ENCODE peak calls at places on chromosomes 2 and 18, in four cellular contexts. One of them, this sample, is unnamed.

GRCh38 chr2:28390857-28391563 is 1.6 kb upstream of the FOSL2 start:
- DNase-seq in K562: peak; percentile 27
- DNase-seq in GM12878: no peak
- DNase-seq in HepG2: no peak
- DNase-seq in this sample: peak; percentile 92

GRCh38 chr2:144339048-144339447 is 180.9 kb downstream of the ZEB2 start:
- DNase-seq in GM12878: no peak
- DNase-seq in HepG2: no peak
- DNase-seq in K562: no peak
- DNase-seq in this sample: no peak

GRCh38 chr2:168816369-168816768 is 13.9 kb downstream of the NOSTRIN start:
- DNase-seq in GM12878: no peak
- DNase-seq in K562: no peak
- DNase-seq in HepG2: no peak
- DNase-seq in this sample: no peak

GRCh38 chr2:20551945-20552328 is 99.0 kb downstream of the HS1BP3 start:
- DNase-seq in K562: no peak
- DNase-seq in GM12878: no peak
- DNase-seq in HepG2: no peak
- DNase-seq in this sample: no peak

GRCh38 chr2:206915136-206915535 is 24.2 kb upstream of the CPO start:
- DNase-seq in GM12878: no peak
- DNase-seq in K562: no peak
- DNase-seq in HepG2: peak; percentile 6
- DNase-seq in this sample: peak; percentile 56

GRCh38 chr2:215637658-215638057 is 201.8 kb upstream of the FN1 start:
- DNase-seq in GM12878: no peak
- DNase-seq in HepG2: no peak
- DNase-seq in K562: no peak
- DNase-seq in this sample: no peak

GRCh38 chr2:203112342-203112741 is 97.7 kb downstream of the NBEAL1 start:
- DNase-seq in HepG2: no peak
- DNase-seq in K562: no peak
- DNase-seq in GM12878: no peak
- DNase-seq in this sample: no peak

GRCh38 chr18:3649559-3650426 is 199.8 kb downstream of the TGIF1 start:
- DNase-seq in K562: no peak
- DNase-seq in HepG2: peak; percentile 73
- DNase-seq in GM12878: no peak
- DNase-seq in this sample: peak; percentile 92

GRCh38 chr2:41027095-41027494 is 575.2 kb upstream of the SLC8A1 start:
- DNase-seq in K562: no peak
- DNase-seq in HepG2: no peak
- DNase-seq in GM12878: no peak
- DNase-seq in this sample: no peak

GRCh38 chr2:114294814-114295213 is 147.6 kb upstream of the DPP10 start:
- DNase-seq in K562: no peak
- DNase-seq in HepG2: no peak
- DNase-seq in GM12878: no peak
- DNase-seq in this sample: no peak

GRCh38 chr2:202762546-202762945 is 109.0 kb downstream of the ICA1L start:
- DNase-seq in K562: no peak
- DNase-seq in GM12878: no peak
- DNase-seq in HepG2: no peak
- DNase-seq in this sample: no peak

GRCh38 chr18:6205706-6206105 is 209.0 kb downstream of the L3MBTL4 start:
- DNase-seq in K562: no peak
- DNase-seq in GM12878: no peak
- DNase-seq in HepG2: no peak
- DNase-seq in this sample: no peak
- TF ChIP-seq CEBPB in K562: no peak
- TF ChIP-seq CEBPB in GM12878: no peak
- TF ChIP-seq CEBPB in HepG2: no peak
- TF ChIP-seq CEBPB in this sample: no peak

GRCh38 chr2:159797468-159798375 is at the start of gene CD302:
- DNase-seq in K562: peak; percentile 38
- DNase-seq in GM12878: no peak
- DNase-seq in HepG2: peak; percentile 68
- DNase-seq in this sample: peak; percentile 43
- TF ChIP-seq BHLHE40 in K562: no peak
- TF ChIP-seq BHLHE40 in GM12878: peak; percentile 34
- TF ChIP-seq BHLHE40 in HepG2: peak; percentile 77
- TF ChIP-seq BHLHE40 in this sample: no peak

DNA sequence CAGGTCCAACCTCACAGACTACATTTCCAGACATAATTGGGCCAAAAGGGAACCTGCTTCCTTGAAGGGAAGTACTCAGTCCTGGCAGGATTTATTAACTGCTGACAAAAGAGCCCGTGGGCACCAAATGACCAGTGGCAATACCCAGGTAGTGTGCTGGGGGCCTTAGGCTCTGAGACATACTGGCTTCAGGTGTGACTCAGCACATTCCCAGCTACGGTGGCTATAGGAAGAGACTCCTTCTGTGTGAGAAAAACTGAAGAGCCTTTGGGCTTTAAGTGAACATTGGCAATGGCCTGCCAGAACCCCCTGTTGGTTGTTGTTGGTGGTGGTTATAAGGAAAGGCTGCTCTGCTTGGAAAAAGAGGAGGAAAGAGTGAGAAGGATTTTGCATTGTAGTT is 401.8 kb downstream of the KCNJ3 start:
- DNase-seq in GM12878: no peak
- DNase-seq in HepG2: no peak
- DNase-seq in K562: no peak
- DNase-seq in this sample: no peak
- TF ChIP-seq HDAC2 in GM12878: no peak
- TF ChIP-seq HDAC2 in HepG2: no peak
- TF ChIP-seq HDAC2 in K562: no peak
- TF ChIP-seq HDAC2 in this sample: no peak

DNA sequence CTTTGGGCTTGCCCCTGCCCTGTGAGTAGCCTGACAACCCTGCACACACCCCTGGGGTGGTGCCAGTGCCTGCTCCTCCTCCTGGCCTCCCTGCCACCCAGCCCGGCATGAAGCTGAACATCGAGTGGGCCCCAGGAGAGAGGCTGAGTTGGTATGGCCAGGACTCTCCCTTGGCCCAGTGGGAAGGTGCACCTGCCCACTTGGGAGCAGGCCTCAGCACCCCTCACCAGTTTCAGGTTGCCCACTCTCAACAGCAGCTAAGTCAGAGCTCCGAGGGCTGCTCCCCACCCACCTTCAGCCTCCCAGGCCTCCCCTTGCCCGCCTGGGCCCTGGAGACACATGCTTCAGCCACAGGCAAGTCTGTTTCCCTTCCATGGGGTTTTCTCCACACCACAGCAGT is 203.1 kb downstream of the KLHL29 start:
- DNase-seq in HepG2: no peak
- DNase-seq in K562: no peak
- DNase-seq in GM12878: no peak
- DNase-seq in this sample: no peak
- TF ChIP-seq CEBPB in HepG2: no peak
- TF ChIP-seq CEBPB in K562: no peak
- TF ChIP-seq CEBPB in GM12878: no peak
- TF ChIP-seq CEBPB in this sample: no peak

GRCh38 chr2:12261993-12262680 is 454.6 kb upstream of the TRIB2 start:
- DNase-seq in GM12878: no peak
- DNase-seq in K562: no peak
- DNase-seq in HepG2: no peak
- DNase-seq in this sample: no peak

GRCh38 chr2:12263730-12264129 is 453.0 kb upstream of the TRIB2 start:
- DNase-seq in K562: no peak
- DNase-seq in HepG2: no peak
- DNase-seq in GM12878: no peak
- DNase-seq in this sample: no peak

GRCh38 chr2:12259497-12259896 is 457.2 kb upstream of the TRIB2 start:
- DNase-seq in GM12878: no peak
- DNase-seq in HepG2: no peak
- DNase-seq in K562: no peak
- DNase-seq in this sample: no peak

GRCh38 chr2:12265646-12266045 is 451.1 kb upstream of the TRIB2 start:
- DNase-seq in GM12878: no peak
- DNase-seq in HepG2: no peak
- DNase-seq in K562: no peak
- DNase-seq in this sample: no peak

DNA sequence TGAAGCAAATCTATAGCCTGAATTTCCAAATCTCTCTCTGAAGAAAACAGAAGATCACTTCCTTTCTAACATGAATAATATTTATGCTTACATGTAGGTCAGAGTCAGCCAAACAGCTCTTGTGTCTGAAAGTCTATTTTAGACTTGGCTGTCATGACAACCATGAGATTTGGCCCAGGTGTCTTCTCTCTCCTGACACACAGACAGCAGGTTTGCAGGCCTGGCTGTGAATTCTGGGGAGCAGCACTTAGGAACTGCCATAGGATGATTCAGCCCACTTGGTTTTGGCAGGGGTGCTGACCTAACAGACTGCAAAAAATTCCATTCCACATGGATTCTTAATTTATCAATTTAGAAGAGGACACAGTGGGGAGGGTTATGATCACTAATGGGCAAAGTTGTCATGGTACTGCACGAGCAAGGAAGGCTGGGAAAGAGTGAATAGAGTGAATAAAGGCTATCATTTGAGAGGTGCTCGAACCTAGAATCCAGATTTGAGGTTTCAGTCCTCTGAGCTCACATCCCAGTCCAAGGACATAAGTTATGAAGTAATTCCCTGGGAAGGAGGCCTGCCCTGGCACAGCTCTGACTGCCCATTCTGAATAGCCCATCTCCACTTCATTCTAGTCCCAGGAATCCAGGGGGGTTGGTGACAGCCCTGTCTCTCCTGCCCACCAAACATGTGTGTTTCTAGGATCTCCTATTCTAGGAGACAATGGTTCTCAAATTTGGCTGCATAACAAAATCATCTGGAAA is 453.9 kb upstream of the TRIB2 start:
- DNase-seq in K562: no peak
- DNase-seq in HepG2: no peak
- DNase-seq in GM12878: no peak
- DNase-seq in this sample: no peak
- TF ChIP-seq BHLHE40 in K562: no peak
- TF ChIP-seq BHLHE40 in HepG2: no peak
- TF ChIP-seq BHLHE40 in GM12878: no peak
- TF ChIP-seq BHLHE40 in this sample: no peak

DNA sequence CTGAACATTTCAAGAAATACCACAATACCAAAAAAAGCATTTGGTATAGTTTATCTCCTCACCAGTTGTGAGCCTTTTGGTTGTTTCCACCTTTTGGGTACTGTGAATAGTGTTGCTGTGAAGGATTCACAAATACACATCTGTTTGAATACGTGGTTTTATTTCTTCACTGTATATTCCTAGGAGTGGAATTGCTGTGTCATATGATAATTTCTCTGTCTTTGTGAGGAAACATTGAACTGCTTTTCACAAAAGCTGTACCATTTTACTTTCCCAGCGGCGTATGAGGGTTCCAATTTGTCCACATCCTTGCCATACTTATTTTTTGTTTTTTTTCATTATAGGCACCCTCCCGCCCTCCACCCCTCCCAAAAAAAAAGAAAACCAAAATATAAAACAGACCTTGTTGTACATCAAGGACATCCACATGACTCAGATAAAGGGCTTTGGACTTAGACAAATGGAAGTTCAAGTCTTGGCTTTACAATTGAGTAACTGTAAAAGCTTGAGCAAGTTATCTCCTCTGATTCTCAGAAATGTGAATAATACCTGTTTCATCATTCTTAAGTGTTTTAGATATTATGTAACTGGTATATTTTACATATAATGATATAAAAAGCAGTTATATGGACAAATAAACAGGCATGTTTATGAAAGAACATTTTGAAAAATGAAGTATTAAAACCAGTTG is 19.0 kb downstream of the UBE2E3 start:
- DNase-seq in GM12878: no peak
- DNase-seq in HepG2: no peak
- DNase-seq in K562: no peak
- DNase-seq in this sample: no peak
- TF ChIP-seq HDAC2 in GM12878: no peak
- TF ChIP-seq HDAC2 in HepG2: no peak
- TF ChIP-seq HDAC2 in K562: no peak
- TF ChIP-seq HDAC2 in this sample: no peak